ENCODE peak calls at places on chromosomes 7 and 10, in seven cellular contexts. S is RPMI8226; U is activated CD8-positive, alpha-beta memory T cell treated with anti-CD3 and anti-CD28 coated beads for 48 hours; X is endodermal cell; C is dermis microvascular lymphatic vessel endothelial cell; T is anterior cingulate cortex; W is progenitor cell of endocrine pancreas. R is an unnamed sample.

GRCh38 chr10:125606406-125606805 is 76.6 kb downstream of the TEX36 start:
- DNase-seq in U (no peak), S (no peak), X (no peak), W (no peak), C (peak; percentile 99), T (no peak), R (no peak)

GRCh38 chr7:84722734-84723133 is 464.1 kb downstream of the SEMA3D start:
- DNase-seq in X (no peak), W (no peak), T (no peak), C (no peak), U (no peak), S (no peak), R (no peak)

GRCh38 chr7:16060492-16060891 is 360.8 kb downstream of the CRPPA start:
- DNase-seq in X (no peak), T (no peak), U (no peak), S (no peak), C (no peak), W (no peak), R (no peak)

GRCh38 chr7:151814400-151814914 is 62.5 kb downstream of the PRKAG2 start:
- DNase-seq in C (no peak), X (peak; percentile 72), U (no peak), W (no peak), S (no peak), T (no peak), R (peak; percentile 48)

GRCh38 chr7:29196971-29197370 is 2.4 kb downstream of the CHN2 start:
- DNase-seq in X (no peak), U (no peak), T (no peak), W (no peak), S (peak; percentile 67), C (no peak), R (no peak)

GRCh38 chr10:122487231-122487765 is 25.9 kb downstream of the HTRA1 start:
- DNase-seq in W (no peak), X (no peak), U (no peak), S (no peak), T (no peak), C (no peak), R (no peak)

GRCh38 chr10:50561266-50561665 is 62.5 kb downstream of the SGMS1 start:
- DNase-seq in X (no peak), T (no peak), U (no peak), C (no peak), S (no peak), W (no peak), R (no peak)

GRCh38 chr10:71394926-71395562 is 1.7 kb upstream of the CDH23 start:
- DNase-seq in U (no peak), T (no peak), X (peak; percentile 34), W (no peak), C (no peak), S (no peak), R (no peak)

GRCh38 chr10:123635131-123635530 is 31.0 kb upstream of the GPR26 start:
- DNase-seq in W (no peak), S (no peak), C (no peak), T (no peak), X (no peak), U (no peak), R (no peak)

GRCh38 chr7:134988161-134988560 is 1.9 kb downstream of the AGBL3 start:
- DNase-seq in W (no peak), T (no peak), X (no peak), U (no peak), S (no peak), C (peak; percentile 29), R (no peak)

GRCh38 chr10:21661087-21661486 is 127.1 kb downstream of the MLLT10 start:
- DNase-seq in S (no peak), T (no peak), C (no peak), X (no peak), W (no peak), U (no peak), R (no peak)

GRCh38 chr7:77679608-77680007 is 16.7 kb upstream of the RSBN1L start:
- DNase-seq in X (no peak), T (no peak), S (no peak), C (no peak), W (no peak), U (no peak), R (no peak)

GRCh38 chr10:95618101-95618500 is 38.4 kb downstream of the ALDH18A1 start:
- DNase-seq in C (no peak), W (no peak), T (no peak), S (no peak), U (no peak), X (no peak), R (no peak)

GRCh38 chr10:70935631-70936030 is 47.3 kb upstream of the PCBD1 start:
- DNase-seq in S (no peak), U (no peak), W (no peak), X (no peak), T (no peak), C (no peak), R (no peak)